ENCODE peak calls at places on chromosome 15, in seven cellular contexts. One of them, this sample, is unnamed.
A peak's percentile ranks its signal among the peaks of the same experiment; 100 is the strongest.

GRCh38 chr15:58564967-58565366 is 133.2 kb downstream of the LIPC start:
- DNase-seq in NCI-H446: no peak
- DNase-seq in activated CD4-positive, CD25-positive, alpha-beta regulatory T cell: no peak
- DNase-seq in adipocyte: no peak
- DNase-seq in stromal cell of bone marrow: no peak
- DNase-seq in transverse colon: no peak
- DNase-seq in endothelial cell: no peak
- DNase-seq in this sample: no peak

GRCh38 chr15:39409876-39410505 is 170.9 kb upstream of the THBS1 start:
- DNase-seq in NCI-H446: no peak
- DNase-seq in activated CD4-positive, CD25-positive, alpha-beta regulatory T cell: no peak
- DNase-seq in adipocyte: no peak
- DNase-seq in stromal cell of bone marrow: no peak
- DNase-seq in transverse colon: no peak
- DNase-seq in endothelial cell: no peak
- DNase-seq in this sample: no peak

GRCh38 chr15:70916531-70916930 is 23.9 kb downstream of the LRRC49 start:
- DNase-seq in NCI-H446: no peak
- DNase-seq in activated CD4-positive, CD25-positive, alpha-beta regulatory T cell: no peak
- DNase-seq in adipocyte: no peak
- DNase-seq in stromal cell of bone marrow: no peak
- DNase-seq in transverse colon: no peak
- DNase-seq in endothelial cell: no peak
- DNase-seq in this sample: no peak

GRCh38 chr15:59255647-59256380 is 49.2 kb downstream of the LDHAL6B start:
- DNase-seq in NCI-H446: no peak
- DNase-seq in activated CD4-positive, CD25-positive, alpha-beta regulatory T cell: no peak
- DNase-seq in adipocyte: no peak
- DNase-seq in stromal cell of bone marrow: no peak
- DNase-seq in transverse colon: peak; percentile 73
- DNase-seq in endothelial cell: no peak
- DNase-seq in this sample: peak; percentile 32

GRCh38 chr15:72342385-72342784 is 22.4 kb upstream of the CELF6 start:
- DNase-seq in NCI-H446: no peak
- DNase-seq in activated CD4-positive, CD25-positive, alpha-beta regulatory T cell: no peak
- DNase-seq in adipocyte: peak; percentile 19
- DNase-seq in stromal cell of bone marrow: no peak
- DNase-seq in transverse colon: peak; percentile 22
- DNase-seq in endothelial cell: peak; percentile 74
- DNase-seq in this sample: no peak

GRCh38 chr15:39704684-39705083 is 78.0 kb downstream of the FSIP1 start:
- DNase-seq in NCI-H446: no peak
- DNase-seq in activated CD4-positive, CD25-positive, alpha-beta regulatory T cell: no peak
- DNase-seq in adipocyte: peak; percentile 83
- DNase-seq in stromal cell of bone marrow: peak; percentile 59
- DNase-seq in transverse colon: no peak
- DNase-seq in endothelial cell: no peak
- DNase-seq in this sample: no peak

GRCh38 chr15:42879390-42879912 is 41.1 kb downstream of the TTBK2 start:
- DNase-seq in NCI-H446: no peak
- DNase-seq in activated CD4-positive, CD25-positive, alpha-beta regulatory T cell: no peak
- DNase-seq in adipocyte: no peak
- DNase-seq in stromal cell of bone marrow: no peak
- DNase-seq in transverse colon: no peak
- DNase-seq in endothelial cell: no peak
- DNase-seq in this sample: no peak

GRCh38 chr15:51561271-51561670 is 61.3 kb downstream of the DMXL2 start:
- DNase-seq in NCI-H446: no peak
- DNase-seq in activated CD4-positive, CD25-positive, alpha-beta regulatory T cell: no peak
- DNase-seq in adipocyte: no peak
- DNase-seq in stromal cell of bone marrow: no peak
- DNase-seq in transverse colon: no peak
- DNase-seq in endothelial cell: no peak
- DNase-seq in this sample: no peak

GRCh38 chr15:91268510-91268909 is 168.5 kb downstream of the SV2B start:
- DNase-seq in NCI-H446: no peak
- DNase-seq in activated CD4-positive, CD25-positive, alpha-beta regulatory T cell: no peak
- DNase-seq in adipocyte: no peak
- DNase-seq in stromal cell of bone marrow: no peak
- DNase-seq in transverse colon: no peak
- DNase-seq in endothelial cell: peak; percentile 17
- DNase-seq in this sample: no peak

GRCh38 chr15:68429691-68430470 is 2.1 kb downstream of the ITGA11 start:
- DNase-seq in NCI-H446: no peak
- DNase-seq in activated CD4-positive, CD25-positive, alpha-beta regulatory T cell: no peak
- DNase-seq in adipocyte: peak; percentile 52
- DNase-seq in stromal cell of bone marrow: no peak
- DNase-seq in transverse colon: no peak
- DNase-seq in endothelial cell: no peak
- DNase-seq in this sample: no peak

GRCh38 chr15:70494861-70495571 is 268.3 kb downstream of the UACA start:
- DNase-seq in NCI-H446: no peak
- DNase-seq in activated CD4-positive, CD25-positive, alpha-beta regulatory T cell: no peak
- DNase-seq in adipocyte: peak; percentile 96
- DNase-seq in stromal cell of bone marrow: peak; percentile 92
- DNase-seq in transverse colon: no peak
- DNase-seq in endothelial cell: no peak
- DNase-seq in this sample: no peak

GRCh38 chr15:100671858-100672543 is 69.6 kb downstream of the ASB7 start:
- DNase-seq in NCI-H446: no peak
- DNase-seq in activated CD4-positive, CD25-positive, alpha-beta regulatory T cell: no peak
- DNase-seq in adipocyte: peak; percentile 80
- DNase-seq in stromal cell of bone marrow: no peak
- DNase-seq in transverse colon: no peak
- DNase-seq in endothelial cell: peak; percentile 44
- DNase-seq in this sample: no peak

GRCh38 chr15:64149424-64150235 is 1.9 kb upstream of the SNX22 start:
- DNase-seq in NCI-H446: no peak
- DNase-seq in activated CD4-positive, CD25-positive, alpha-beta regulatory T cell: no peak
- DNase-seq in adipocyte: no peak
- DNase-seq in stromal cell of bone marrow: no peak
- DNase-seq in transverse colon: no peak
- DNase-seq in endothelial cell: no peak
- DNase-seq in this sample: no peak

This sample was measured in T-helper 22 cell.